ENCODE peak calls at places on chromosomes 2 and 18, in seven cellular contexts. X, L, Z, N, I, P and F are unnamed samples.

GRCh38 chr2:8457092-8457481 is 224.8 kb upstream of the ID2 start:
- DNase-seq in X (no peak), L (no peak), Z (no peak), N (peak), I (no peak), P (no peak), F (no peak)

GRCh38 chr2:218046234-218046633 is 22.8 kb upstream of the RUFY4 start:
- DNase-seq in X (no peak), L (peak), Z (no peak), N (no peak), I (no peak), P (no peak), F (no peak)

GRCh38 chr2:126698991-126699390 is 43.0 kb downstream of the GYPC start:
- DNase-seq in X (no peak), L (no peak), Z (no peak), N (no peak), I (no peak), P (peak), F (no peak)

GRCh38 chr18:48320639-48320945 is 88.6 kb downstream of the ZBTB7C start:
- DNase-seq in X (no peak), L (no peak), Z (no peak), N (no peak), I (no peak), P (no peak), F (no peak)

GRCh38 chr18:36867056-36867455 is 38.1 kb downstream of the KIAA1328 start:
- DNase-seq in X (no peak), L (no peak), Z (no peak), N (no peak), I (no peak), P (no peak), F (no peak)

GRCh38 chr2:223921204-223921603 is 23.9 kb downstream of the WDFY1 start:
- DNase-seq in X (no peak), L (no peak), Z (no peak), N (no peak), I (no peak), P (no peak), F (no peak)

GRCh38 chr2:239275871-239276812 is 124.7 kb downstream of the HDAC4 start:
- DNase-seq in X (peak), L (no peak), Z (no peak), N (no peak), I (no peak), P (peak), F (no peak)

GRCh38 chr2:38164881-38165280 is 88.9 kb upstream of the CYP1B1 start:
- DNase-seq in X (no peak), L (no peak), Z (no peak), N (no peak), I (no peak), P (peak), F (no peak)

GRCh38 chr18:5057348-5058012 is 139.6 kb downstream of the AKAIN1 start:
- DNase-seq in X (peak), L (peak), Z (no peak), N (peak), I (peak), P (peak), F (no peak)

GRCh38 chr2:146821836-146822316 is 1023.0 kb upstream of the ACVR2A start:
- DNase-seq in X (no peak), L (peak), Z (no peak), N (no peak), I (peak), P (peak), F (peak)

GRCh38 chr2:57516740-57517340 is 529.8 kb upstream of the VRK2 start:
- DNase-seq in X (peak), L (peak), Z (no peak), N (peak), I (peak), P (peak), F (no peak)